ENCODE peak calls at places on chromosomes 11 and 22, in ten cellular contexts. One of them, this sample, is unnamed.

GRCh38 chr11:17013548-17014320 is 480 bp downstream of the PLEKHA7 start:
- DNase-seq in iris pigment epithelial cell: no peak
- DNase-seq in HCEC 1CT: no peak
- DNase-seq in stimulated activated CD4-positive, alpha-beta T cell treated with anti-CD3 and anti-CD28 coated beads, Interleukin-2, amount 100 ng/mL, for 48 hours: no peak
- DNase-seq in right lobe of liver: peak
- DNase-seq in stomach: peak
- DNase-seq in activated CD4-positive, alpha-beta T cell treated with anti-CD3 and anti-CD28 coated beads, Interleukin-2, amount 50 U/mL, for 1 hour: peak
- DNase-seq in hypothalamus: no peak
- DNase-seq in HTR-8/SVneo: no peak
- DNase-seq in ELR: no peak
- DNase-seq in this sample: peak

GRCh38 chr11:66907751-66908173 is 50.4 kb downstream of the PC start:
- DNase-seq in activated CD4-positive, alpha-beta T cell treated with anti-CD3 and anti-CD28 coated beads, Interleukin-2, amount 50 U/mL, for 1 hour: no peak
- DNase-seq in iris pigment epithelial cell: peak
- DNase-seq in stimulated activated CD4-positive, alpha-beta T cell treated with anti-CD3 and anti-CD28 coated beads, Interleukin-2, amount 100 ng/mL, for 48 hours: no peak
- DNase-seq in right lobe of liver: peak
- DNase-seq in hypothalamus: peak
- DNase-seq in ELR: no peak
- DNase-seq in stomach: no peak
- DNase-seq in HCEC 1CT: no peak
- DNase-seq in HTR-8/SVneo: no peak
- DNase-seq in this sample: peak

GRCh38 chr11:100709233-100709999 is 22.3 kb downstream of the ARHGAP42 start:
- DNase-seq in stomach: no peak
- DNase-seq in ELR: peak
- DNase-seq in hypothalamus: no peak
- DNase-seq in iris pigment epithelial cell: peak
- DNase-seq in stimulated activated CD4-positive, alpha-beta T cell treated with anti-CD3 and anti-CD28 coated beads, Interleukin-2, amount 100 ng/mL, for 48 hours: no peak
- DNase-seq in HCEC 1CT: peak
- DNase-seq in activated CD4-positive, alpha-beta T cell treated with anti-CD3 and anti-CD28 coated beads, Interleukin-2, amount 50 U/mL, for 1 hour: no peak
- DNase-seq in HTR-8/SVneo: peak
- DNase-seq in right lobe of liver: no peak
- DNase-seq in this sample: no peak

GRCh38 chr11:47867821-47868220 is 19.7 kb upstream of the NUP160 start:
- DNase-seq in HTR-8/SVneo: no peak
- DNase-seq in stimulated activated CD4-positive, alpha-beta T cell treated with anti-CD3 and anti-CD28 coated beads, Interleukin-2, amount 100 ng/mL, for 48 hours: no peak
- DNase-seq in hypothalamus: no peak
- DNase-seq in ELR: peak
- DNase-seq in HCEC 1CT: no peak
- DNase-seq in right lobe of liver: no peak
- DNase-seq in stomach: no peak
- DNase-seq in activated CD4-positive, alpha-beta T cell treated with anti-CD3 and anti-CD28 coated beads, Interleukin-2, amount 50 U/mL, for 1 hour: no peak
- DNase-seq in iris pigment epithelial cell: no peak
- DNase-seq in this sample: no peak

GRCh38 chr11:2443406-2443805 is 908 bp downstream of the TRPM5 start:
- DNase-seq in HTR-8/SVneo: no peak
- DNase-seq in stomach: no peak
- DNase-seq in activated CD4-positive, alpha-beta T cell treated with anti-CD3 and anti-CD28 coated beads, Interleukin-2, amount 50 U/mL, for 1 hour: no peak
- DNase-seq in stimulated activated CD4-positive, alpha-beta T cell treated with anti-CD3 and anti-CD28 coated beads, Interleukin-2, amount 100 ng/mL, for 48 hours: no peak
- DNase-seq in ELR: no peak
- DNase-seq in HCEC 1CT: no peak
- DNase-seq in right lobe of liver: no peak
- DNase-seq in hypothalamus: no peak
- DNase-seq in iris pigment epithelial cell: no peak
- DNase-seq in this sample: no peak

GRCh38 chr11:111520565-111520964 is 6.0 kb downstream of the HOATZ start:
- DNase-seq in right lobe of liver: no peak
- DNase-seq in stomach: no peak
- DNase-seq in activated CD4-positive, alpha-beta T cell treated with anti-CD3 and anti-CD28 coated beads, Interleukin-2, amount 50 U/mL, for 1 hour: no peak
- DNase-seq in ELR: peak
- DNase-seq in HTR-8/SVneo: no peak
- DNase-seq in iris pigment epithelial cell: peak
- DNase-seq in hypothalamus: no peak
- DNase-seq in stimulated activated CD4-positive, alpha-beta T cell treated with anti-CD3 and anti-CD28 coated beads, Interleukin-2, amount 100 ng/mL, for 48 hours: no peak
- DNase-seq in HCEC 1CT: peak
- DNase-seq in this sample: no peak

GRCh38 chr11:6609502-6610015 is 2.5 kb downstream of the TAF10 start:
- DNase-seq in stimulated activated CD4-positive, alpha-beta T cell treated with anti-CD3 and anti-CD28 coated beads, Interleukin-2, amount 100 ng/mL, for 48 hours: no peak
- DNase-seq in HCEC 1CT: no peak
- DNase-seq in iris pigment epithelial cell: no peak
- DNase-seq in stomach: no peak
- DNase-seq in hypothalamus: no peak
- DNase-seq in ELR: no peak
- DNase-seq in activated CD4-positive, alpha-beta T cell treated with anti-CD3 and anti-CD28 coated beads, Interleukin-2, amount 50 U/mL, for 1 hour: no peak
- DNase-seq in HTR-8/SVneo: no peak
- DNase-seq in right lobe of liver: no peak
- DNase-seq in this sample: peak

GRCh38 chr11:2563216-2564007 is 118.6 kb downstream of the KCNQ1 start:
- DNase-seq in activated CD4-positive, alpha-beta T cell treated with anti-CD3 and anti-CD28 coated beads, Interleukin-2, amount 50 U/mL, for 1 hour: no peak
- DNase-seq in HTR-8/SVneo: no peak
- DNase-seq in iris pigment epithelial cell: no peak
- DNase-seq in stimulated activated CD4-positive, alpha-beta T cell treated with anti-CD3 and anti-CD28 coated beads, Interleukin-2, amount 100 ng/mL, for 48 hours: no peak
- DNase-seq in right lobe of liver: no peak
- DNase-seq in stomach: no peak
- DNase-seq in ELR: no peak
- DNase-seq in HCEC 1CT: no peak
- DNase-seq in hypothalamus: no peak
- DNase-seq in this sample: no peak

GRCh38 chr11:61586792-61587430 is 6.0 kb upstream of the SYT7 start:
- DNase-seq in right lobe of liver: no peak
- DNase-seq in iris pigment epithelial cell: no peak
- DNase-seq in HTR-8/SVneo: no peak
- DNase-seq in stomach: no peak
- DNase-seq in stimulated activated CD4-positive, alpha-beta T cell treated with anti-CD3 and anti-CD28 coated beads, Interleukin-2, amount 100 ng/mL, for 48 hours: no peak
- DNase-seq in activated CD4-positive, alpha-beta T cell treated with anti-CD3 and anti-CD28 coated beads, Interleukin-2, amount 50 U/mL, for 1 hour: no peak
- DNase-seq in ELR: no peak
- DNase-seq in hypothalamus: no peak
- DNase-seq in HCEC 1CT: no peak
- DNase-seq in this sample: no peak

GRCh38 chr22:48536691-48537591 is 1290.7 kb downstream of the BRD1 start:
- DNase-seq in stimulated activated CD4-positive, alpha-beta T cell treated with anti-CD3 and anti-CD28 coated beads, Interleukin-2, amount 100 ng/mL, for 48 hours: no peak
- DNase-seq in right lobe of liver: no peak
- DNase-seq in stomach: peak
- DNase-seq in activated CD4-positive, alpha-beta T cell treated with anti-CD3 and anti-CD28 coated beads, Interleukin-2, amount 50 U/mL, for 1 hour: no peak
- DNase-seq in iris pigment epithelial cell: no peak
- DNase-seq in HCEC 1CT: no peak
- DNase-seq in hypothalamus: peak
- DNase-seq in ELR: no peak
- DNase-seq in HTR-8/SVneo: no peak
- DNase-seq in this sample: peak

GRCh38 chr11:65917434-65918210 is 1.2 kb downstream of the C11orf68 start:
- DNase-seq in HTR-8/SVneo: no peak
- DNase-seq in ELR: peak
- DNase-seq in right lobe of liver: no peak
- DNase-seq in iris pigment epithelial cell: no peak
- DNase-seq in activated CD4-positive, alpha-beta T cell treated with anti-CD3 and anti-CD28 coated beads, Interleukin-2, amount 50 U/mL, for 1 hour: no peak
- DNase-seq in stimulated activated CD4-positive, alpha-beta T cell treated with anti-CD3 and anti-CD28 coated beads, Interleukin-2, amount 100 ng/mL, for 48 hours: no peak
- DNase-seq in HCEC 1CT: no peak
- DNase-seq in hypothalamus: no peak
- DNase-seq in stomach: no peak
- DNase-seq in this sample: no peak

GRCh38 chr22:48953103-48953720 is 874.5 kb downstream of the BRD1 start:
- DNase-seq in right lobe of liver: no peak
- DNase-seq in activated CD4-positive, alpha-beta T cell treated with anti-CD3 and anti-CD28 coated beads, Interleukin-2, amount 50 U/mL, for 1 hour: no peak
- DNase-seq in HCEC 1CT: no peak
- DNase-seq in hypothalamus: no peak
- DNase-seq in ELR: no peak
- DNase-seq in HTR-8/SVneo: no peak
- DNase-seq in iris pigment epithelial cell: no peak
- DNase-seq in stomach: no peak
- DNase-seq in stimulated activated CD4-positive, alpha-beta T cell treated with anti-CD3 and anti-CD28 coated beads, Interleukin-2, amount 100 ng/mL, for 48 hours: no peak
- DNase-seq in this sample: no peak

GRCh38 chr22:38699784-38700183 is 959 bp downstream of the JOSD1 start:
- DNase-seq in stomach: no peak
- DNase-seq in stimulated activated CD4-positive, alpha-beta T cell treated with anti-CD3 and anti-CD28 coated beads, Interleukin-2, amount 100 ng/mL, for 48 hours: no peak
- DNase-seq in hypothalamus: no peak
- DNase-seq in ELR: peak
- DNase-seq in iris pigment epithelial cell: peak
- DNase-seq in HCEC 1CT: peak
- DNase-seq in HTR-8/SVneo: no peak
- DNase-seq in right lobe of liver: no peak
- DNase-seq in activated CD4-positive, alpha-beta T cell treated with anti-CD3 and anti-CD28 coated beads, Interleukin-2, amount 50 U/mL, for 1 hour: no peak
- DNase-seq in this sample: no peak

GRCh38 chr22:28899199-28899853 is 16.0 kb downstream of the ZNRF3 start:
- DNase-seq in ELR: no peak
- DNase-seq in iris pigment epithelial cell: no peak
- DNase-seq in HCEC 1CT: no peak
- DNase-seq in hypothalamus: no peak
- DNase-seq in right lobe of liver: no peak
- DNase-seq in activated CD4-positive, alpha-beta T cell treated with anti-CD3 and anti-CD28 coated beads, Interleukin-2, amount 50 U/mL, for 1 hour: peak
- DNase-seq in stimulated activated CD4-positive, alpha-beta T cell treated with anti-CD3 and anti-CD28 coated beads, Interleukin-2, amount 100 ng/mL, for 48 hours: no peak
- DNase-seq in HTR-8/SVneo: no peak
- DNase-seq in stomach: no peak
- DNase-seq in this sample: no peak

GRCh38 chr22:20970939-20971657 is 4.0 kb downstream of the AIFM3 start:
- DNase-seq in HTR-8/SVneo: no peak
- DNase-seq in right lobe of liver: no peak
- DNase-seq in activated CD4-positive, alpha-beta T cell treated with anti-CD3 and anti-CD28 coated beads, Interleukin-2, amount 50 U/mL, for 1 hour: no peak
- DNase-seq in stomach: no peak
- DNase-seq in hypothalamus: no peak
- DNase-seq in HCEC 1CT: no peak
- DNase-seq in ELR: no peak
- DNase-seq in stimulated activated CD4-positive, alpha-beta T cell treated with anti-CD3 and anti-CD28 coated beads, Interleukin-2, amount 100 ng/mL, for 48 hours: no peak
- DNase-seq in iris pigment epithelial cell: no peak
- DNase-seq in this sample: no peak

GRCh38 chr11:95512177-95512576 is 277.4 kb downstream of the FAM76B start:
- DNase-seq in iris pigment epithelial cell: peak
- DNase-seq in stimulated activated CD4-positive, alpha-beta T cell treated with anti-CD3 and anti-CD28 coated beads, Interleukin-2, amount 100 ng/mL, for 48 hours: no peak
- DNase-seq in HTR-8/SVneo: no peak
- DNase-seq in ELR: peak
- DNase-seq in stomach: no peak
- DNase-seq in hypothalamus: no peak
- DNase-seq in right lobe of liver: no peak
- DNase-seq in HCEC 1CT: peak
- DNase-seq in activated CD4-positive, alpha-beta T cell treated with anti-CD3 and anti-CD28 coated beads, Interleukin-2, amount 50 U/mL, for 1 hour: no peak
- DNase-seq in this sample: peak

GRCh38 chr11:86513746-86514373 is 139.2 kb downstream of the CCDC81 start:
- DNase-seq in stomach: no peak
- DNase-seq in HCEC 1CT: no peak
- DNase-seq in hypothalamus: no peak
- DNase-seq in ELR: no peak
- DNase-seq in right lobe of liver: no peak
- DNase-seq in activated CD4-positive, alpha-beta T cell treated with anti-CD3 and anti-CD28 coated beads, Interleukin-2, amount 50 U/mL, for 1 hour: no peak
- DNase-seq in iris pigment epithelial cell: no peak
- DNase-seq in HTR-8/SVneo: no peak
- DNase-seq in stimulated activated CD4-positive, alpha-beta T cell treated with anti-CD3 and anti-CD28 coated beads, Interleukin-2, amount 100 ng/mL, for 48 hours: no peak
- DNase-seq in this sample: no peak

GRCh38 chr11:89477175-89477574 is 14.0 kb downstream of the NOX4 start:
- DNase-seq in activated CD4-positive, alpha-beta T cell treated with anti-CD3 and anti-CD28 coated beads, Interleukin-2, amount 50 U/mL, for 1 hour: no peak
- DNase-seq in hypothalamus: no peak
- DNase-seq in stomach: peak
- DNase-seq in stimulated activated CD4-positive, alpha-beta T cell treated with anti-CD3 and anti-CD28 coated beads, Interleukin-2, amount 100 ng/mL, for 48 hours: no peak
- DNase-seq in right lobe of liver: no peak
- DNase-seq in HCEC 1CT: no peak
- DNase-seq in HTR-8/SVneo: no peak
- DNase-seq in ELR: no peak
- DNase-seq in iris pigment epithelial cell: no peak
- DNase-seq in this sample: no peak

GRCh38 chr22:21087119-21087518 is 41.4 kb downstream of the LRRC74B start:
- DNase-seq in HTR-8/SVneo: no peak
- DNase-seq in stimulated activated CD4-positive, alpha-beta T cell treated with anti-CD3 and anti-CD28 coated beads, Interleukin-2, amount 100 ng/mL, for 48 hours: no peak
- DNase-seq in stomach: no peak
- DNase-seq in right lobe of liver: no peak
- DNase-seq in iris pigment epithelial cell: no peak
- DNase-seq in activated CD4-positive, alpha-beta T cell treated with anti-CD3 and anti-CD28 coated beads, Interleukin-2, amount 50 U/mL, for 1 hour: no peak
- DNase-seq in hypothalamus: no peak
- DNase-seq in ELR: no peak
- DNase-seq in HCEC 1CT: no peak
- DNase-seq in this sample: no peak

GRCh38 chr22:21641417-21641794 is 696 bp upstream of the SDF2L1 start:
- DNase-seq in stomach: peak
- DNase-seq in iris pigment epithelial cell: peak
- DNase-seq in right lobe of liver: peak
- DNase-seq in stimulated activated CD4-positive, alpha-beta T cell treated with anti-CD3 and anti-CD28 coated beads, Interleukin-2, amount 100 ng/mL, for 48 hours: no peak
- DNase-seq in ELR: peak
- DNase-seq in activated CD4-positive, alpha-beta T cell treated with anti-CD3 and anti-CD28 coated beads, Interleukin-2, amount 50 U/mL, for 1 hour: no peak
- DNase-seq in HTR-8/SVneo: no peak
- DNase-seq in HCEC 1CT: peak
- DNase-seq in hypothalamus: peak
- DNase-seq in this sample: peak

GRCh38 chr11:73228268-73229134 is 10.4 kb downstream of the P2RY2 start:
- DNase-seq in iris pigment epithelial cell: no peak
- DNase-seq in hypothalamus: no peak
- DNase-seq in stomach: no peak
- DNase-seq in ELR: no peak
- DNase-seq in HTR-8/SVneo: no peak
- DNase-seq in activated CD4-positive, alpha-beta T cell treated with anti-CD3 and anti-CD28 coated beads, Interleukin-2, amount 50 U/mL, for 1 hour: no peak
- DNase-seq in HCEC 1CT: no peak
- DNase-seq in stimulated activated CD4-positive, alpha-beta T cell treated with anti-CD3 and anti-CD28 coated beads, Interleukin-2, amount 100 ng/mL, for 48 hours: no peak
- DNase-seq in right lobe of liver: no peak
- DNase-seq in this sample: no peak

This sample was measured in testis.